ENCODE peak calls at places on chromosomes 7 and 10, in seven cellular contexts. Z is PC-9, E is left ventricle myocardium inferior, K is psoas muscle, O is hepatocyte, H is upper lobe of right lung, D is IMR-90. C is an unnamed sample.

GRCh38 chr7:51028128-51028830 is 245.6 kb upstream of the GRB10 start:
- DNase-seq in Z (no peak), E (no peak), K (peak; percentile 55), O (no peak), H (peak; percentile 53), D (peak; percentile 67), C (no peak)

GRCh38 chr10:45470098-45471012 is 96.3 kb downstream of the ALOX5 start:
- DNase-seq in Z (peak; percentile 85), E (no peak), K (no peak), O (peak; percentile 46), H (no peak), D (peak; percentile 87), C (no peak)

GRCh38 chr10:119634219-119634544 is 17.0 kb upstream of the BAG3 start:
- DNase-seq in Z (no peak), E (no peak), K (peak; percentile 36), O (no peak), H (no peak), D (no peak), C (no peak)

GRCh38 chr10:131068311-131068710 is 243.2 kb downstream of the TCERG1L start:
- DNase-seq in Z (no peak), E (no peak), K (no peak), O (no peak), H (no peak), D (no peak), C (no peak)

GRCh38 chr7:409344-410281 is 110.0 kb downstream of the PDGFA start:
- DNase-seq in Z (no peak), E (peak; percentile 6), K (no peak), O (no peak), H (no peak), D (no peak), C (peak; percentile 46)

GRCh38 chr7:106344861-106345260 is 60.1 kb upstream of the NAMPT start:
- DNase-seq in Z (no peak), E (no peak), K (no peak), O (no peak), H (no peak), D (no peak), C (no peak)

GRCh38 chr10:37763132-37763531 is 94.3 kb downstream of the ZNF248 start:
- DNase-seq in Z (no peak), E (no peak), K (no peak), O (no peak), H (no peak), D (no peak), C (no peak)

GRCh38 chr7:47188653-47189315 is 393.1 kb downstream of the TNS3 start:
- DNase-seq in Z (no peak), E (no peak), K (no peak), O (no peak), H (no peak), D (no peak), C (no peak)

GRCh38 chr7:49127359-49127848 is 203.1 kb downstream of the CDC14C start:
- DNase-seq in Z (no peak), E (no peak), K (no peak), O (no peak), H (no peak), D (no peak), C (no peak)

GRCh38 chr7:70016044-70016770 is 417.9 kb downstream of the AUTS2 start:
- DNase-seq in Z (peak; percentile 35), E (no peak), K (no peak), O (peak; percentile 68), H (no peak), D (peak; percentile 0), C (no peak)

GRCh38 chr7:159154243-159154642 is 9.6 kb upstream of the VIPR2 start:
- DNase-seq in Z (no peak), E (no peak), K (no peak), O (no peak), H (no peak), D (no peak), C (no peak)

GRCh38 chr7:39125849-39126248 is 148.1 kb downstream of the POU6F2 start:
- DNase-seq in Z (no peak), E (no peak), K (no peak), O (no peak), H (no peak), D (no peak), C (no peak)

GRCh38 chr10:98748298-98748697 is 301.6 kb upstream of the HPS1 start:
- DNase-seq in Z (no peak), E (no peak), K (no peak), O (peak; percentile 53), H (no peak), D (peak; percentile 38), C (no peak)

GRCh38 chr10:128566376-128566968 is 440.2 kb upstream of the MKI67 start:
- DNase-seq in Z (no peak), E (no peak), K (no peak), O (no peak), H (no peak), D (no peak), C (no peak)

GRCh38 chr10:98469532-98469931 is 22.8 kb upstream of the HPS1 start:
- DNase-seq in Z (no peak), E (no peak), K (no peak), O (no peak), H (no peak), D (no peak), C (no peak)

GRCh38 chr10:21976739-21977138 is 26.8 kb downstream of the DNAJC1 start:
- DNase-seq in Z (no peak), E (no peak), K (no peak), O (no peak), H (no peak), D (peak; percentile 13), C (no peak)

GRCh38 chr10:128035557-128035973 is 90.7 kb downstream of the MKI67 start:
- DNase-seq in Z (no peak), E (peak; percentile 50), K (peak; percentile 43), O (no peak), H (peak; percentile 71), D (no peak), C (peak; percentile 75)

GRCh38 chr7:19491821-19492452 is 216.9 kb downstream of the POLR1F start:
- DNase-seq in Z (peak; percentile 21), E (no peak), K (no peak), O (peak; percentile 21), H (no peak), D (peak; percentile 66), C (no peak)

GRCh38 chr7:22083711-22084289 is 138.1 kb upstream of the CDCA7L start:
- DNase-seq in Z (no peak), E (no peak), K (no peak), O (peak; percentile 12), H (no peak), D (no peak), C (no peak)

GRCh38 chr7:47943676-47944474 is 4.4 kb downstream of the PKD1L1 start:
- DNase-seq in Z (no peak), E (no peak), K (no peak), O (no peak), H (no peak), D (no peak), C (no peak)

GRCh38 chr7:6376820-6377219 is 70.9 kb downstream of the DAGLB start:
- DNase-seq in Z (no peak), E (no peak), K (no peak), O (peak; percentile 45), H (no peak), D (no peak), C (no peak)

GRCh38 chr10:99709480-99710229 is 22.3 kb downstream of the COX15 start:
- DNase-seq in Z (no peak), E (no peak), K (no peak), O (no peak), H (no peak), D (peak; percentile 73), C (no peak)

GRCh38 chr7:66609176-66609575 is 19.5 kb upstream of the KCTD7 start:
- DNase-seq in Z (no peak), E (no peak), K (no peak), O (no peak), H (no peak), D (no peak), C (no peak)
- H3K27ac ChIP-seq in Z (no peak overlapping the region), E (no peak overlapping the region), K (no peak overlapping the region), O (no peak overlapping the region), H (no peak overlapping the region), D (no peak overlapping the region), C (no peak overlapping the region)

GRCh38 chr10:7553531-7553930 is 113.2 kb downstream of the ITIH5 start:
- DNase-seq in Z (no peak), E (no peak), K (no peak), O (no peak), H (no peak), D (no peak), C (no peak)
- H3K27ac ChIP-seq in Z (no peak overlapping the region), E (no peak overlapping the region), K (no peak overlapping the region), O (no peak overlapping the region), H (no peak overlapping the region), D (no peak overlapping the region), C (no peak overlapping the region)

GRCh38 chr7:82050792-82051191 is 280.9 kb upstream of the HGF start:
- DNase-seq in Z (no peak), E (no peak), K (no peak), O (peak; percentile 23), H (no peak), D (peak; percentile 87), C (no peak)

GRCh38 chr7:82053453-82054032 is 283.7 kb upstream of the HGF start:
- DNase-seq in Z (no peak), E (no peak), K (no peak), O (no peak), H (no peak), D (peak; percentile 50), C (no peak)

GRCh38 chr7:82051641-82052040 is 281.8 kb upstream of the HGF start:
- DNase-seq in Z (no peak), E (no peak), K (no peak), O (no peak), H (no peak), D (no peak), C (no peak)

GRCh38 chr7:82049442-82049841 is 279.6 kb upstream of the HGF start:
- DNase-seq in Z (no peak), E (peak; percentile 16), K (no peak), O (peak; percentile 19), H (no peak), D (peak; percentile 20), C (no peak)

GRCh38 chr7:82050134-82050533 is 280.3 kb upstream of the HGF start:
- DNase-seq in Z (peak; percentile 82), E (no peak), K (no peak), O (peak; percentile 45), H (no peak), D (peak; percentile 91), C (no peak)
- H3K27ac ChIP-seq in Z (no peak overlapping the region), E (no peak overlapping the region), K (no peak overlapping the region), O (peak overlapping the region; percentile 54), H (no peak overlapping the region), D (no peak overlapping the region), C (no peak overlapping the region)

GRCh38 chr7:134910968-134911367 is 75.3 kb upstream of the AGBL3 start:
- DNase-seq in Z (no peak), E (no peak), K (no peak), O (no peak), H (no peak), D (no peak), C (no peak)
- H3K27ac ChIP-seq in Z (no peak overlapping the region), E (no peak overlapping the region), K (no peak overlapping the region), O (peak overlapping the region; percentile 71), H (no peak overlapping the region), D (peak overlapping the region; percentile 38), C (peak overlapping the region; percentile 4)

DNA sequence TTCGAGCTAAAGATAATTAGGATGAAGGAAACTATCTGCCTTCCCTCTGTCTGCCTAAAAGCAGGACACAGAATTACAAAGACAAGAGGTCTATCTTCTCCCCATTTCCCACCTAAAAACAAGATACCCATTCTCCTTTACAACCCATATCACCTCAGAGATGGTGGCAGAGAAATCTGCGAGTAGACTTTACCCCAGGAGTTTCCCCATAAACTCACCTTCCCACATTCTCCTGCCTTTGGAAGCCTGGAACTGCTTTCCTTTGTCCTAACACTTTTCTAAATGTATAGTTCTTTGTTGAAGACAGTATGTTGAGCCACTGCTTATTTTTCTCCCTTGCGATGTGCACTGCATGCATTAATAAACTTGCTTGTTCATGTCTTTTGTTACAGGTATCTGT is 8.0 kb downstream of the SHTN1 start:
- DNase-seq in Z (no peak), E (no peak), K (no peak), O (no peak), H (no peak), D (no peak), C (no peak)
- H3K27ac ChIP-seq in Z (no peak overlapping the region), E (no peak overlapping the region), K (no peak overlapping the region), O (no peak overlapping the region), H (no peak overlapping the region), D (no peak overlapping the region), C (no peak overlapping the region)